ENCODE peak calls at places on chromosome 16, in nine cellular contexts. W is Daoy, I is posterior cingulate gyrus, G is immature natural killer cell, M is GM12864, A is thoracic aorta, T is prostate gland, R is progenitor cell of endocrine pancreas, U is iPS-NIHi11. H is an unnamed sample.

GRCh38 chr16:70508752-70509151 is 14.6 kb downstream of the COG4 start:
- DNase-seq in I (no peak), T (no peak), G (no peak), R (no peak), W (no peak), M (no peak), U (no peak), A (no peak), H (no peak)

GRCh38 chr16:78629173-78629572 is 529.7 kb downstream of the WWOX start:
- DNase-seq in G (no peak), M (no peak), A (no peak), U (no peak), I (no peak), R (no peak), W (no peak), T (no peak), H (no peak)

GRCh38 chr16:27677300-27677699 is 127.4 kb downstream of the KATNIP start:
- DNase-seq in T (no peak), M (no peak), U (no peak), R (no peak), W (no peak), G (no peak), I (no peak), A (no peak), H (no peak)

GRCh38 chr16:25020112-25020591 is 5.0 kb upstream of the ARHGAP17 start:
- DNase-seq in W (no peak), U (no peak), A (no peak), M (no peak), G (no peak), I (no peak), T (no peak), R (no peak), H (no peak)

GRCh38 chr16:69404275-69404805 is 18.5 kb upstream of the TERF2 start:
- DNase-seq in I (no peak), A (no peak), G (no peak), W (peak), U (no peak), R (no peak), M (no peak), T (peak), H (no peak)

GRCh38 chr16:8173111-8173644 is 417.1 kb downstream of the TMEM114 start:
- DNase-seq in T (peak), I (peak), A (no peak), U (peak), R (peak), G (peak), W (peak), M (no peak), H (no peak)

GRCh38 chr16:1993731-1994131 is 4.0 kb downstream of the SYNGR3 start:
- DNase-seq in M (no peak), U (no peak), I (no peak), G (no peak), T (no peak), W (no peak), R (no peak), A (no peak), H (no peak)

GRCh38 chr16:10976663-10977062 is 32.3 kb downstream of the CLEC16A start:
- DNase-seq in W (no peak), A (no peak), I (no peak), R (no peak), T (no peak), M (no peak), U (no peak), G (no peak), H (no peak)